ENCODE peak calls at places on chromosomes 2 and 18, in eight cellular contexts. One of them, this sample, is unnamed.

GRCh38 chr2:167509585-167509984 is 621.3 kb downstream of the XIRP2 start:
- DNase-seq in epithelial cell of proximal tubule: peak; percentile 97
- DNase-seq in astrocyte of the spinal cord: peak; percentile 89
- DNase-seq in stomach: no peak
- DNase-seq in mucosa of descending colon: peak; percentile 4
- DNase-seq in fibroblast of pulmonary artery: peak; percentile 91
- DNase-seq in cardiac muscle cell: no peak
- DNase-seq in choroid plexus epithelial cell: peak; percentile 68
- DNase-seq in this sample: peak; percentile 78

GRCh38 chr2:216205486-216205885 is 96.3 kb downstream of the XRCC5 start:
- DNase-seq in epithelial cell of proximal tubule: no peak
- DNase-seq in astrocyte of the spinal cord: no peak
- DNase-seq in stomach: no peak
- DNase-seq in mucosa of descending colon: no peak
- DNase-seq in fibroblast of pulmonary artery: no peak
- DNase-seq in cardiac muscle cell: no peak
- DNase-seq in choroid plexus epithelial cell: no peak
- DNase-seq in this sample: no peak

GRCh38 chr2:237864940-237865622 is 5.7 kb downstream of the RAMP1 start:
- DNase-seq in epithelial cell of proximal tubule: no peak
- DNase-seq in astrocyte of the spinal cord: peak; percentile 59
- DNase-seq in stomach: no peak
- DNase-seq in mucosa of descending colon: no peak
- DNase-seq in fibroblast of pulmonary artery: peak; percentile 79
- DNase-seq in cardiac muscle cell: no peak
- DNase-seq in choroid plexus epithelial cell: peak; percentile 51
- DNase-seq in this sample: no peak

GRCh38 chr2:82139979-82140611 is 1835.5 kb upstream of the LRRTM1 start:
- DNase-seq in epithelial cell of proximal tubule: peak; percentile 0
- DNase-seq in astrocyte of the spinal cord: no peak
- DNase-seq in stomach: no peak
- DNase-seq in mucosa of descending colon: peak; percentile 56
- DNase-seq in fibroblast of pulmonary artery: no peak
- DNase-seq in cardiac muscle cell: no peak
- DNase-seq in choroid plexus epithelial cell: no peak
- DNase-seq in this sample: no peak

GRCh38 chr2:234395801-234396478 is 100.9 kb downstream of the ARL4C start:
- DNase-seq in epithelial cell of proximal tubule: no peak
- DNase-seq in astrocyte of the spinal cord: no peak
- DNase-seq in stomach: no peak
- DNase-seq in mucosa of descending colon: no peak
- DNase-seq in fibroblast of pulmonary artery: no peak
- DNase-seq in cardiac muscle cell: no peak
- DNase-seq in choroid plexus epithelial cell: no peak
- DNase-seq in this sample: no peak

GRCh38 chr2:208134928-208135586 is 5.4 kb upstream of the CRYGC start:
- DNase-seq in epithelial cell of proximal tubule: no peak
- DNase-seq in astrocyte of the spinal cord: no peak
- DNase-seq in stomach: no peak
- DNase-seq in mucosa of descending colon: no peak
- DNase-seq in fibroblast of pulmonary artery: no peak
- DNase-seq in cardiac muscle cell: no peak
- DNase-seq in choroid plexus epithelial cell: no peak
- DNase-seq in this sample: no peak

GRCh38 chr18:34677056-34677574 is 33.0 kb upstream of the DTNA start:
- DNase-seq in epithelial cell of proximal tubule: no peak
- DNase-seq in astrocyte of the spinal cord: no peak
- DNase-seq in stomach: no peak
- DNase-seq in mucosa of descending colon: no peak
- DNase-seq in fibroblast of pulmonary artery: no peak
- DNase-seq in cardiac muscle cell: no peak
- DNase-seq in choroid plexus epithelial cell: no peak
- DNase-seq in this sample: no peak

GRCh38 chr2:112465373-112465772 is 16.6 kb upstream of the TTL start:
- DNase-seq in epithelial cell of proximal tubule: no peak
- DNase-seq in astrocyte of the spinal cord: peak; percentile 25
- DNase-seq in stomach: no peak
- DNase-seq in mucosa of descending colon: no peak
- DNase-seq in fibroblast of pulmonary artery: peak; percentile 39
- DNase-seq in cardiac muscle cell: no peak
- DNase-seq in choroid plexus epithelial cell: peak; percentile 53
- DNase-seq in this sample: no peak

GRCh38 chr2:19841918-19842693 is 59.7 kb downstream of the TTC32 start:
- DNase-seq in epithelial cell of proximal tubule: no peak
- DNase-seq in astrocyte of the spinal cord: no peak
- DNase-seq in stomach: no peak
- DNase-seq in mucosa of descending colon: no peak
- DNase-seq in fibroblast of pulmonary artery: no peak
- DNase-seq in cardiac muscle cell: no peak
- DNase-seq in choroid plexus epithelial cell: no peak
- DNase-seq in this sample: no peak

GRCh38 chr2:111668741-111669140 is 215.3 kb downstream of the ANAPC1 start:
- DNase-seq in epithelial cell of proximal tubule: no peak
- DNase-seq in astrocyte of the spinal cord: no peak
- DNase-seq in stomach: no peak
- DNase-seq in mucosa of descending colon: no peak
- DNase-seq in fibroblast of pulmonary artery: no peak
- DNase-seq in cardiac muscle cell: no peak
- DNase-seq in choroid plexus epithelial cell: no peak
- DNase-seq in this sample: no peak

GRCh38 chr2:197254776-197255521 is 55.6 kb downstream of the ANKRD44 start:
- DNase-seq in epithelial cell of proximal tubule: no peak
- DNase-seq in astrocyte of the spinal cord: no peak
- DNase-seq in stomach: no peak
- DNase-seq in mucosa of descending colon: no peak
- DNase-seq in fibroblast of pulmonary artery: no peak
- DNase-seq in cardiac muscle cell: no peak
- DNase-seq in choroid plexus epithelial cell: no peak
- DNase-seq in this sample: no peak

GRCh38 chr2:99403084-99403483 is 65.9 kb downstream of the EIF5B start:
- DNase-seq in epithelial cell of proximal tubule: no peak
- DNase-seq in astrocyte of the spinal cord: no peak
- DNase-seq in stomach: no peak
- DNase-seq in mucosa of descending colon: no peak
- DNase-seq in fibroblast of pulmonary artery: no peak
- DNase-seq in cardiac muscle cell: no peak
- DNase-seq in choroid plexus epithelial cell: no peak
- DNase-seq in this sample: no peak

GRCh38 chr2:162301151-162301804 is 17.2 kb downstream of the IFIH1 start:
- DNase-seq in epithelial cell of proximal tubule: peak; percentile 15
- DNase-seq in astrocyte of the spinal cord: peak; percentile 71
- DNase-seq in stomach: peak; percentile 59
- DNase-seq in mucosa of descending colon: peak; percentile 32
- DNase-seq in fibroblast of pulmonary artery: peak; percentile 83
- DNase-seq in cardiac muscle cell: peak; percentile 78
- DNase-seq in choroid plexus epithelial cell: peak; percentile 88
- DNase-seq in this sample: peak; percentile 48

GRCh38 chr2:234669611-234670010 is 172.7 kb upstream of the ARL4C start:
- DNase-seq in epithelial cell of proximal tubule: no peak
- DNase-seq in astrocyte of the spinal cord: no peak
- DNase-seq in stomach: no peak
- DNase-seq in mucosa of descending colon: peak; percentile 29
- DNase-seq in fibroblast of pulmonary artery: no peak
- DNase-seq in cardiac muscle cell: peak; percentile 20
- DNase-seq in choroid plexus epithelial cell: no peak
- DNase-seq in this sample: no peak

GRCh38 chr2:98455494-98455976 is 10.9 kb downstream of the INPP4A start:
- DNase-seq in epithelial cell of proximal tubule: no peak
- DNase-seq in astrocyte of the spinal cord: peak; percentile 51
- DNase-seq in stomach: no peak
- DNase-seq in mucosa of descending colon: no peak
- DNase-seq in fibroblast of pulmonary artery: peak; percentile 38
- DNase-seq in cardiac muscle cell: no peak
- DNase-seq in choroid plexus epithelial cell: peak; percentile 64
- DNase-seq in this sample: no peak

GRCh38 chr18:21321711-21322110 is 79.7 kb downstream of the GREB1L start:
- DNase-seq in epithelial cell of proximal tubule: no peak
- DNase-seq in astrocyte of the spinal cord: no peak
- DNase-seq in stomach: no peak
- DNase-seq in mucosa of descending colon: no peak
- DNase-seq in fibroblast of pulmonary artery: no peak
- DNase-seq in cardiac muscle cell: no peak
- DNase-seq in choroid plexus epithelial cell: no peak
- DNase-seq in this sample: no peak

GRCh38 chr18:21316296-21316695 is 74.3 kb downstream of the GREB1L start:
- DNase-seq in epithelial cell of proximal tubule: no peak
- DNase-seq in astrocyte of the spinal cord: no peak
- DNase-seq in stomach: no peak
- DNase-seq in mucosa of descending colon: no peak
- DNase-seq in fibroblast of pulmonary artery: no peak
- DNase-seq in cardiac muscle cell: no peak
- DNase-seq in choroid plexus epithelial cell: no peak
- DNase-seq in this sample: peak; percentile 29

GRCh38 chr18:21314721-21315120 is 72.7 kb downstream of the GREB1L start:
- DNase-seq in epithelial cell of proximal tubule: no peak
- DNase-seq in astrocyte of the spinal cord: no peak
- DNase-seq in stomach: no peak
- DNase-seq in mucosa of descending colon: no peak
- DNase-seq in fibroblast of pulmonary artery: no peak
- DNase-seq in cardiac muscle cell: no peak
- DNase-seq in choroid plexus epithelial cell: no peak
- DNase-seq in this sample: no peak

GRCh38 chr18:21313576-21313975 is 71.5 kb downstream of the GREB1L start:
- DNase-seq in epithelial cell of proximal tubule: no peak
- DNase-seq in astrocyte of the spinal cord: no peak
- DNase-seq in stomach: no peak
- DNase-seq in mucosa of descending colon: no peak
- DNase-seq in fibroblast of pulmonary artery: no peak
- DNase-seq in cardiac muscle cell: no peak
- DNase-seq in choroid plexus epithelial cell: no peak
- DNase-seq in this sample: no peak

DNA sequence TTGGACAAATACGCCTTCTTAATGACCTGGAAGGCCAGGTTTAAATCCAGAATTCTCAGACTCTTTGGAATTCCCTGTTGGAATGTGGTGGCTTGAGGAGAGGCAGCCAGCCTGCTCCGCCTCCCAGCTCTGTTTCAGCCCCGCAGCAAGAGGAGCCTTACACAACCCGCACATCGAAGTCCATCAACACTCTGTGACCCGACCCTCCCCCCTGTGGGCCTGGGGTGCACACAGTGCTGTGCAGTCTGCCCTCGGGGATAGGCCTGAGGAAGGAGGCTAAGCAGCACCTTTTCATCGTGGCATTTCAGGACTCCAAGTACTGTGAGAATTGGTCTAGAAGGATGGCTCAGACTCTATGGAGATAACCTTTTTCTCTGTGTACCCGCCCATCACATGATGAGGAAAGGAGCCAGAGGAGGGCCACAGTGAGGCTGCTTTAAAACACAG is 73.7 kb downstream of the GREB1L start:
- DNase-seq in epithelial cell of proximal tubule: no peak
- DNase-seq in astrocyte of the spinal cord: no peak
- DNase-seq in stomach: no peak
- DNase-seq in mucosa of descending colon: no peak
- DNase-seq in fibroblast of pulmonary artery: no peak
- DNase-seq in cardiac muscle cell: peak; percentile 52
- DNase-seq in choroid plexus epithelial cell: no peak
- DNase-seq in this sample: no peak
- TF ChIP-seq CTCF in epithelial cell of proximal tubule: no peak
- TF ChIP-seq CTCF in astrocyte of the spinal cord: no peak
- TF ChIP-seq CTCF in stomach: no peak
- TF ChIP-seq CTCF in mucosa of descending colon: no peak
- TF ChIP-seq CTCF in fibroblast of pulmonary artery: no peak
- TF ChIP-seq CTCF in cardiac muscle cell: no peak
- TF ChIP-seq CTCF in choroid plexus epithelial cell: no peak
- TF ChIP-seq CTCF in this sample: no peak

DNA sequence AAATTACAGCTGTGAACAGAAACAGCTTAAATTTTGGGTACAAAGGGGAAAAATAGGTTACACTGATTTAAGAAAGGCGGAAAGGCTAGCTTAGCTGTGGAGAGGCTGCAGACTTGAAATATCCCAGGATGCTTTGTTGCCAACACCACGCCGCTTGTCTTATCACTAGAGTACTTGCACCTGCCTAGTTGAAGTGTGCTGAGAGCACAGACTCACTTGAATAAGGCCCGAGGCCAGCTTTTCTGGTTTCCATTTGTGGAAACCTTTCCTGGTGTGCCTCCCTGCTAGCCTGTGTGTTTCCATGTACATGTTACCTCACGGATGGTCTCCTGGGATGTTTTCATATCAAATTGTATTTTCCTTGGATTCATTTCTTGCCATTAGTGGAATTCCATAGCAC is 3.2 kb downstream of the CABLES1 start:
- DNase-seq in epithelial cell of proximal tubule: no peak
- DNase-seq in astrocyte of the spinal cord: no peak
- DNase-seq in stomach: peak; percentile 72
- DNase-seq in mucosa of descending colon: no peak
- DNase-seq in fibroblast of pulmonary artery: no peak
- DNase-seq in cardiac muscle cell: peak; percentile 95
- DNase-seq in choroid plexus epithelial cell: no peak
- DNase-seq in this sample: no peak
- H3K4me3 ChIP-seq in epithelial cell of proximal tubule: peak overlapping the region; percentile 89
- H3K4me3 ChIP-seq in astrocyte of the spinal cord: no peak overlapping the region
- H3K4me3 ChIP-seq in stomach: peak overlapping the region; percentile 80
- H3K4me3 ChIP-seq in mucosa of descending colon: no peak overlapping the region
- H3K4me3 ChIP-seq in fibroblast of pulmonary artery: no peak overlapping the region
- H3K4me3 ChIP-seq in cardiac muscle cell: no peak overlapping the region
- H3K4me3 ChIP-seq in choroid plexus epithelial cell: no peak overlapping the region
- H3K4me3 ChIP-seq in this sample: peak overlapping the region; percentile 82

GRCh38 chr18:79662051-79662450 is 17.6 kb upstream of the CTDP1 start:
- DNase-seq in epithelial cell of proximal tubule: no peak
- DNase-seq in astrocyte of the spinal cord: no peak
- DNase-seq in stomach: no peak
- DNase-seq in mucosa of descending colon: no peak
- DNase-seq in fibroblast of pulmonary artery: no peak
- DNase-seq in cardiac muscle cell: no peak
- DNase-seq in choroid plexus epithelial cell: no peak
- DNase-seq in this sample: no peak
- TF ChIP-seq CTCF in epithelial cell of proximal tubule: no peak
- TF ChIP-seq CTCF in astrocyte of the spinal cord: no peak
- TF ChIP-seq CTCF in stomach: no peak
- TF ChIP-seq CTCF in mucosa of descending colon: no peak
- TF ChIP-seq CTCF in fibroblast of pulmonary artery: no peak
- TF ChIP-seq CTCF in cardiac muscle cell: no peak
- TF ChIP-seq CTCF in choroid plexus epithelial cell: no peak
- TF ChIP-seq CTCF in this sample: no peak

DNA sequence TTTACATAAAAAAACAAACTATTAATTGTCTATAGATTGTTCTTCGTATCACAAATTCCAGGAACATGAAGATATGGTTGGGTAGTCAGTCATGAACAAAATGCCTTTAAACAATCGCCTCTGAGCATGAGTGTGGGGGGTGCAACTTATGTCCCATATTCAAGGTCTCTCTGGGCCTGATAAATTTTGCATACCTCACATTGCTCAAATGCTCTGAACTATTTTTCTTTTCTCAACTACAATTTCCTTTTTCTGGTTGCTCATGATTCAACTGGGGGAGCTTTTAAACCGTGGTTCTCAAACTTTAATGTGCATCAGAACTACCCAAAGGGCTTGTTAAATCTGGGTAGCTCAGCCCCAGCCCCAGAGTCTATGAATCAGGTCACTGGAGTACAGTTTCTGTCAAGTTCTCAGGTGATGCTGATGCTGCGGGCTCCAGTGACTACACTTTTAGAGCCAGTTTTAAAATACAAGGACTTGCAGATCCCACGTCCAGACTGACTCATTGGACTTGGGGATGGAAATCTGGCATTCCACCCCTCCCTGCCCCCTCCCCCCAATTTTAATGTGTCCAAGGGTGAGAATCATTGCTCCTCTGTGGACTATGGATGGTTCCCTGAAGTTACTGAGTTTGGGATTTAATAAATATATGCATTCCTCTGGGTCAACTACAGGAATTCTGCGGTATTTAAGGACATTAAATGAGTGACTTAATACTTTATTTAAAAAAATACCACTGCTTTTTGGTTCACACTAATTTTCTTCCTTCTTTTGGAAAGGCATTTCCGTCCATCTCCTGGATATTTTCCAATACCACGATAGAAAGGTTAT is 1.5 kb upstream of the GPD2 start:
- DNase-seq in epithelial cell of proximal tubule: no peak
- DNase-seq in astrocyte of the spinal cord: peak; percentile 35
- DNase-seq in stomach: no peak
- DNase-seq in mucosa of descending colon: no peak
- DNase-seq in fibroblast of pulmonary artery: peak; percentile 51
- DNase-seq in cardiac muscle cell: no peak
- DNase-seq in choroid plexus epithelial cell: peak; percentile 71
- DNase-seq in this sample: no peak
- H3K4me3 ChIP-seq in epithelial cell of proximal tubule: peak overlapping the region; percentile 83
- H3K4me3 ChIP-seq in astrocyte of the spinal cord: no peak overlapping the region
- H3K4me3 ChIP-seq in stomach: peak overlapping the region; percentile 61
- H3K4me3 ChIP-seq in mucosa of descending colon: no peak overlapping the region
- H3K4me3 ChIP-seq in fibroblast of pulmonary artery: no peak overlapping the region
- H3K4me3 ChIP-seq in cardiac muscle cell: peak overlapping the region; percentile 44
- H3K4me3 ChIP-seq in choroid plexus epithelial cell: no peak overlapping the region
- H3K4me3 ChIP-seq in this sample: no peak overlapping the region